ENCODE peak calls at places on chromosomes 7 and 10, in seven cellular contexts. M, E, B, Z, J, L and A are unnamed samples.
A peak's percentile ranks its signal among the peaks of the same experiment; 100 is the strongest.

GRCh38 chr10:69403519-69403918 is 13.2 kb downstream of the TACR2 start:
- DNase-seq in Z (no peak), J (no peak), E (no peak), M (no peak), B (no peak), L (no peak), A (no peak)

GRCh38 chr7:32905175-32905662 is 13.7 kb upstream of the KBTBD2 start:
- DNase-seq in Z (no peak), E (peak; percentile 88), M (peak; percentile 30), J (peak; percentile 50), B (peak; percentile 55), L (no peak), A (no peak)

GRCh38 chr7:114444196-114444595 is 29.6 kb downstream of the FOXP2 start:
- DNase-seq in B (no peak), E (no peak), M (peak; percentile 82), J (no peak), Z (no peak), L (no peak), A (no peak)

GRCh38 chr7:104990983-104991382 is 23.0 kb upstream of the KMT2E start:
- DNase-seq in J (no peak), L (no peak), B (no peak), M (no peak), Z (no peak), E (no peak), A (no peak)

GRCh38 chr7:142375710-142376313 is 118.0 kb upstream of the PRSS58 start:
- DNase-seq in B (no peak), J (no peak), Z (no peak), M (peak; percentile 40), L (no peak), E (peak; percentile 89), A (no peak)

GRCh38 chr10:3056280-3057037 is 10.9 kb upstream of the PFKP start:
- DNase-seq in E (no peak), Z (no peak), J (no peak), M (no peak), L (no peak), B (no peak), A (no peak)

GRCh38 chr7:141696386-141696785 is 5.6 kb downstream of the DENND11 start:
- DNase-seq in Z (no peak), J (no peak), M (no peak), E (no peak), B (no peak), L (no peak), A (no peak)

GRCh38 chr7:5595545-5596045 is 172.0 kb upstream of the TNRC18 start:
- DNase-seq in M (no peak), B (peak; percentile 72), J (no peak), L (no peak), Z (no peak), E (no peak), A (no peak)

GRCh38 chr10:100710151-100710871 is 35.1 kb upstream of the PAX2 start:
- DNase-seq in B (no peak), L (peak; percentile 80), E (no peak), J (no peak), Z (no peak), M (peak; percentile 58), A (peak; percentile 65)

GRCh38 chr7:117381357-117381756 is 45.9 kb downstream of the ASZ1 start:
- DNase-seq in E (peak; percentile 24), Z (no peak), B (no peak), L (no peak), M (peak; percentile 20), J (no peak), A (no peak)

GRCh38 chr10:68202965-68203358 is 29.0 kb downstream of the ATOH7 start:
- DNase-seq in E (no peak), J (no peak), B (no peak), M (no peak), L (no peak), Z (no peak), A (no peak)

GRCh38 chr7:130490888-130491771 is 755 bp upstream of the MEST start:
- DNase-seq in Z (no peak), M (peak; percentile 49), B (no peak), J (no peak), E (no peak), L (no peak), A (peak; percentile 72)

GRCh38 chr7:18552311-18552916 is 56.9 kb downstream of the HDAC9 start:
- DNase-seq in J (no peak), E (no peak), L (no peak), B (no peak), M (no peak), Z (no peak), A (no peak)

GRCh38 chr10:120131183-120131582 is 238.7 kb downstream of the SEC23IP start:
- DNase-seq in E (no peak), B (no peak), M (peak; percentile 81), Z (no peak), J (no peak), L (peak; percentile 46), A (peak; percentile 38)

GRCh38 chr7:21504021-21504420 is 38.8 kb upstream of the DNAH11 start:
- DNase-seq in L (no peak), B (no peak), J (no peak), Z (no peak), M (no peak), E (peak; percentile 24), A (no peak)

GRCh38 chr10:22682237-22683192 is 31.9 kb downstream of the PIP4K2A start:
- DNase-seq in B (no peak), M (peak; percentile 18), Z (no peak), J (peak; percentile 40), E (no peak), L (no peak), A (no peak)

GRCh38 chr10:4073912-4074311 is 288.9 kb upstream of the KLF6 start:
- DNase-seq in Z (no peak), J (no peak), E (no peak), L (no peak), M (no peak), B (no peak), A (no peak)

GRCh38 chr7:101816499-101817030 is 861 bp upstream of the CUX1 start:
- DNase-seq in L (peak; percentile 43), Z (no peak), J (no peak), E (peak; percentile 48), M (peak; percentile 83), B (no peak), A (peak; percentile 30)

GRCh38 chr7:70846208-70846607 is 285.7 kb upstream of the GALNT17 start:
- DNase-seq in M (no peak), Z (no peak), E (no peak), L (no peak), B (no peak), J (no peak), A (no peak)

GRCh38 chr10:11509036-11509435 is 102.4 kb downstream of the USP6NL start:
- DNase-seq in M (no peak), B (no peak), L (no peak), Z (no peak), E (no peak), J (no peak), A (no peak)

GRCh38 chr10:101569465-101569837 is 18.6 kb downstream of the POLL start:
- DNase-seq in M (peak; percentile 40), B (no peak), E (no peak), L (no peak), J (no peak), Z (no peak), A (no peak)

GRCh38 chr7:134297489-134297888 is 19.2 kb downstream of the SLC35B4 start:
- DNase-seq in L (no peak), Z (no peak), B (no peak), E (no peak), J (no peak), M (no peak), A (no peak)

GRCh38 chr10:86376403-86376802 is 9.8 kb upstream of the GRID1 start:
- DNase-seq in Z (no peak), B (no peak), M (no peak), J (no peak), E (no peak), L (no peak), A (peak; percentile 12)

GRCh38 chr10:110864662-110865140 is 7.0 kb upstream of the PDCD4 start:
- DNase-seq in L (no peak), M (no peak), E (no peak), J (no peak), Z (no peak), B (no peak), A (no peak)

GRCh38 chr7:70289067-70289466 is 690.8 kb downstream of the AUTS2 start:
- DNase-seq in E (no peak), M (no peak), B (no peak), Z (no peak), L (no peak), J (no peak), A (no peak)

GRCh38 chr10:86321568-86321967 is 45.0 kb downstream of the GRID1 start:
- DNase-seq in B (no peak), Z (no peak), E (no peak), M (no peak), L (no peak), J (no peak), A (no peak)

GRCh38 chr7:8204674-8205377 is 57.1 kb downstream of the ICA1 start:
- DNase-seq in L (no peak), E (no peak), Z (no peak), J (no peak), B (no peak), M (no peak), A (no peak)

GRCh38 chr10:93352638-93353383 is 129.3 kb downstream of the MYOF start:
- DNase-seq in L (peak; percentile 56), Z (no peak), M (peak; percentile 67), J (no peak), B (no peak), E (peak; percentile 54), A (no peak)

GRCh38 chr7:7970620-7971307 is 2.2 kb downstream of the GLCCI1 start:
- DNase-seq in M (no peak), J (no peak), Z (no peak), L (peak; percentile 14), B (no peak), E (peak; percentile 35), A (no peak)

GRCh38 chr7:27167170-27167505 is 1.8 kb upstream of the HOXA9 start:
- DNase-seq in Z (no peak), B (no peak), L (no peak), M (no peak), J (no peak), E (no peak), A (no peak)

GRCh38 chr10:52229271-52229931 is 84.7 kb upstream of the DKK1 start:
- DNase-seq in B (no peak), M (no peak), L (no peak), Z (no peak), E (no peak), J (no peak), A (no peak)

GRCh38 chr10:126459032-126459831 is 71.0 kb upstream of the ADAM12 start:
- DNase-seq in L (no peak), J (no peak), E (no peak), Z (no peak), M (no peak), B (peak; percentile 73), A (no peak)

GRCh38 chr10:38050212-38050611 is 39.7 kb downstream of the ZNF33A start:
- DNase-seq in Z (no peak), J (no peak), B (no peak), E (no peak), L (no peak), M (no peak), A (no peak)